ENCODE peak calls at places on chromosome 17, in nine cellular contexts. T is lung microvascular endothelial cell; O is progenitor cell of endocrine pancreas; E is A549; C is activated CD8-positive, alpha-beta T cell treated with anti-CD3 and anti-CD28 coated beads for 36 hours; Q is GM12865; M is AG08396; Y is activated CD4-positive, alpha-beta T cell treated with anti-CD3 and anti-CD28 coated beads for 4 hours; I is mucosa of descending colon. B is an unnamed sample.

GRCh38 chr17:81488276-81488860 is 24.2 kb downstream of the ACTG1 start:
- DNase-seq in Q (peak), Y (no peak), O (no peak), M (no peak), C (peak), I (peak), T (no peak), E (no peak), B (no peak)

GRCh38 chr17:77696151-77696719 is 262.3 kb upstream of the TNRC6C start:
- DNase-seq in I (no peak), Q (no peak), O (no peak), C (no peak), M (no peak), T (no peak), E (no peak), Y (no peak), B (no peak)

GRCh38 chr17:68533887-68534700 is 21.9 kb downstream of the PRKAR1A start:
- DNase-seq in I (no peak), Q (peak), Y (no peak), O (no peak), M (no peak), E (peak), C (no peak), T (peak), B (peak)

GRCh38 chr17:51319186-51319585 is 58.8 kb downstream of the UTP18 start:
- DNase-seq in O (no peak), T (no peak), M (no peak), Y (no peak), C (no peak), E (no peak), Q (no peak), I (no peak), B (no peak)

GRCh38 chr17:60447375-60447774 is 25.1 kb downstream of the CHCT1 start:
- DNase-seq in M (no peak), C (no peak), E (no peak), I (no peak), T (no peak), Y (no peak), O (no peak), Q (no peak), B (no peak)

GRCh38 chr17:82373731-82374625 is 2.4 kb downstream of the UTS2R start:
- DNase-seq in Y (no peak), T (no peak), C (no peak), O (no peak), E (no peak), M (no peak), I (no peak), Q (no peak), B (no peak)

GRCh38 chr17:8835106-8835505 is 32.4 kb downstream of the PIK3R6 start:
- DNase-seq in E (no peak), C (no peak), M (no peak), Q (no peak), O (no peak), Y (no peak), I (no peak), T (no peak), B (no peak)

GRCh38 chr17:10754109-10754508 is 24.3 kb upstream of the TMEM220 start:
- DNase-seq in E (peak), I (no peak), M (peak), C (peak), Y (no peak), Q (peak), T (peak), O (no peak), B (no peak)

GRCh38 chr17:1909985-1910384 is 80.2 kb downstream of the RPA1 start:
- DNase-seq in T (no peak), I (no peak), O (no peak), Y (no peak), M (no peak), E (no peak), Q (no peak), C (no peak), B (no peak)

GRCh38 chr17:68383443-68384321 is 73.6 kb downstream of the WIPI1 start:
- DNase-seq in M (peak), Y (no peak), O (no peak), I (no peak), T (peak), E (peak), Q (no peak), C (peak), B (peak)

GRCh38 chr17:27471321-27472269 is 15.3 kb downstream of the KSR1 start:
- DNase-seq in T (no peak), Y (peak), C (peak), Q (peak), O (no peak), I (no peak), E (peak), M (no peak), B (no peak)

GRCh38 chr17:83053021-83053778 is 26.2 kb upstream of the METRNL start:
- DNase-seq in I (no peak), E (no peak), C (no peak), M (no peak), O (no peak), T (no peak), Y (no peak), Q (no peak), B (peak)

GRCh38 chr17:31858647-31859486 is at the start of gene COPRS:
- DNase-seq in I (peak), C (peak), E (peak), Y (peak), O (peak), T (peak), M (peak), Q (peak), B (peak)

GRCh38 chr17:53719229-53719628 is 103.5 kb upstream of the KIF2B start:
- DNase-seq in E (no peak), T (no peak), Q (no peak), Y (no peak), O (no peak), I (no peak), M (no peak), C (no peak), B (no peak)

GRCh38 chr17:77304051-77304745 is 163.4 kb downstream of the SEC14L1 start:
- DNase-seq in E (no peak), O (no peak), Q (no peak), M (peak), C (no peak), T (no peak), I (no peak), Y (no peak), B (peak)

GRCh38 chr17:36631022-36631421 is 29.6 kb downstream of the MRM1 start:
- DNase-seq in I (no peak), M (no peak), T (no peak), O (no peak), E (no peak), Q (no peak), C (no peak), Y (no peak), B (no peak)

GRCh38 chr17:80790981-80791742 is 200.5 kb upstream of the CHMP6 start:
- DNase-seq in C (peak), M (no peak), Q (peak), I (no peak), O (no peak), Y (no peak), T (no peak), E (no peak), B (no peak)

GRCh38 chr17:79406316-79406715 is 204.5 kb downstream of the RBFOX3 start:
- DNase-seq in M (no peak), T (peak), I (no peak), Q (no peak), Y (no peak), O (no peak), C (no peak), E (no peak), B (no peak)

GRCh38 chr17:33725675-33726271 is 432.7 kb upstream of the ASIC2 start:
- DNase-seq in M (peak), Q (peak), I (no peak), E (peak), O (peak), T (peak), Y (no peak), C (peak), B (no peak)

GRCh38 chr17:16215002-16215272 is 397 bp downstream of the NCOR1 start:
- DNase-seq in Q (peak), I (peak), T (peak), C (peak), Y (no peak), O (peak), M (peak), E (peak), B (no peak)

GRCh38 chr17:8300629-8301242 is 5.5 kb upstream of the SLC25A35 start:
- DNase-seq in Y (peak), O (peak), E (peak), T (peak), C (peak), Q (peak), I (peak), M (peak), B (peak)

GRCh38 chr17:80793851-80794267 is 197.8 kb upstream of the CHMP6 start:
- DNase-seq in I (no peak), C (no peak), T (peak), E (no peak), Y (no peak), Q (no peak), M (no peak), O (no peak), B (peak)

GRCh38 chr17:34542700-34543336 is 36.6 kb upstream of the TMEM132E start:
- DNase-seq in E (peak), Y (peak), I (no peak), O (no peak), T (peak), C (peak), M (peak), Q (peak), B (peak)

GRCh38 chr17:9370464-9370863 is 205.2 kb downstream of the STX8 start:
- DNase-seq in Q (no peak), M (no peak), I (no peak), T (no peak), E (peak), C (no peak), O (no peak), Y (no peak), B (no peak)

GRCh38 chr17:46010597-46011186 is 11.6 kb downstream of the STH start:
- DNase-seq in T (no peak), E (peak), M (no peak), I (peak), C (no peak), Q (no peak), Y (no peak), O (no peak), B (no peak)

GRCh38 chr17:67021196-67021595 is 23.2 kb upstream of the CACNG1 start:
- DNase-seq in E (no peak), M (no peak), C (peak), O (no peak), I (no peak), Q (no peak), T (no peak), Y (no peak), B (no peak)

GRCh38 chr17:35244345-35245195 is 1.7 kb downstream of the SLFN5 start:
- DNase-seq in Q (peak), C (peak), M (peak), T (peak), Y (peak), I (peak), O (no peak), E (peak), B (peak)

GRCh38 chr17:2043785-2044184 is 2.0 kb downstream of the OVCA2 start:
- DNase-seq in C (no peak), O (no peak), Y (no peak), I (no peak), Q (no peak), M (peak), T (no peak), E (peak), B (peak)

GRCh38 chr17:46139365-46140210 is 53.6 kb downstream of the KANSL1 start:
- DNase-seq in T (no peak), C (no peak), Y (no peak), Q (peak), O (no peak), M (no peak), E (no peak), I (no peak), B (no peak)

GRCh38 chr17:1561420-1562177 is 993 bp downstream of the PITPNA start:
- DNase-seq in O (peak), Y (peak), T (peak), I (peak), M (peak), Q (peak), C (peak), E (no peak), B (no peak)